ENCODE peak calls at places on chromosomes 2 and 18, in four cellular contexts. M, L, P and X are unnamed samples.

GRCh38 chr2:166653185-166653813 is 159.2 kb upstream of the SCN7A start:
- DNase-seq in M (no peak), L (no peak), P (peak), X (no peak)

GRCh38 chr2:172745636-172746035 is 10.0 kb downstream of the RAPGEF4 start:
- DNase-seq in M (no peak), L (no peak), P (no peak), X (no peak)

GRCh38 chr18:12904012-12904516 is 20.0 kb upstream of the PTPN2 start:
- DNase-seq in M (peak), L (no peak), P (no peak), X (no peak)

GRCh38 chr2:12957251-12957650 is 240.5 kb downstream of the TRIB2 start:
- DNase-seq in M (no peak), L (no peak), P (no peak), X (no peak)

GRCh38 chr2:65300134-65300771 is 72.6 kb downstream of the ACTR2 start:
- DNase-seq in M (no peak), L (no peak), P (no peak), X (no peak)

GRCh38 chr2:207370646-207371045 is 159.1 kb upstream of the CREB1 start:
- DNase-seq in M (no peak), L (no peak), P (no peak), X (no peak)

GRCh38 chr2:8380026-8380425 is 301.8 kb upstream of the ID2 start:
- DNase-seq in M (no peak), L (no peak), P (no peak), X (no peak)

GRCh38 chr2:215382011-215382410 is 53.9 kb downstream of the FN1 start:
- DNase-seq in M (no peak), L (no peak), P (no peak), X (no peak)

GRCh38 chr18:79200546-79201268 is 131.5 kb downstream of the ATP9B start:
- DNase-seq in M (no peak), L (no peak), P (no peak), X (no peak)

GRCh38 chr2:200677721-200678532 is 92.1 kb downstream of the AOX1 start:
- DNase-seq in M (no peak), L (no peak), P (peak), X (no peak)

GRCh38 chr2:173021939-173022371 is 53.7 kb upstream of the MAP3K20 start:
- DNase-seq in M (peak), L (no peak), P (peak), X (peak)

GRCh38 chr2:48328972-48329723 is 200.8 kb upstream of the STON1 start:
- DNase-seq in M (no peak), L (no peak), P (peak), X (no peak)

GRCh38 chr2:192230864-192231453 is 36.2 kb upstream of the TMEFF2 start:
- DNase-seq in M (no peak), L (no peak), P (no peak), X (no peak)
- TF ChIP-seq MYC in M (no peak), L (no peak), P (no peak), X (no peak)

GRCh38 chr18:51541230-51541629 is 343.7 kb upstream of the MEX3C start:
- DNase-seq in M (no peak), L (no peak), P (no peak), X (no peak)

GRCh38 chr18:51531496-51531895 is 334.0 kb upstream of the MEX3C start:
- DNase-seq in M (no peak), L (no peak), P (no peak), X (no peak)

GRCh38 chr18:51540562-51540961 is 343.1 kb upstream of the MEX3C start:
- DNase-seq in M (no peak), L (no peak), P (no peak), X (no peak)

DNA sequence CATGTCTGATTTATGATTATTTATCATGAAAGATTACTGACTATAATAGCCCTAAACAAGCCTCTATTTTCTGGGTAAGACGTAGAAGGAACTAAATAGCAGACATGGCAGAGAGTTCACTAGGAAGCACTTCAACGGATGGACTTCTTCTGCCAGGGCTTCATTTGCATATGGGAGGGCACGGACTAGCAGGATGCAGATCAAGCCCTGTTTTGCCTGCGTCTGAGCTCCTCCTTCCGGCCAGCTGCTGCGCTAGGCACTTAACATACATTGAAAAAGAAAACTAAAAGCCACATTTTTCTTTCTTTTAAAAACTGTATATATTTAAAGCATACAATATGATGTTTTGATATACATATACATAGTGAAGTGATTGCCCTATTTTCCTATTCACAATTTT is 340.0 kb upstream of the MEX3C start:
- DNase-seq in M (no peak), L (peak), P (no peak), X (no peak)
- TF ChIP-seq CHD4 in M (no peak), L (no peak), P (no peak), X (no peak)

DNA sequence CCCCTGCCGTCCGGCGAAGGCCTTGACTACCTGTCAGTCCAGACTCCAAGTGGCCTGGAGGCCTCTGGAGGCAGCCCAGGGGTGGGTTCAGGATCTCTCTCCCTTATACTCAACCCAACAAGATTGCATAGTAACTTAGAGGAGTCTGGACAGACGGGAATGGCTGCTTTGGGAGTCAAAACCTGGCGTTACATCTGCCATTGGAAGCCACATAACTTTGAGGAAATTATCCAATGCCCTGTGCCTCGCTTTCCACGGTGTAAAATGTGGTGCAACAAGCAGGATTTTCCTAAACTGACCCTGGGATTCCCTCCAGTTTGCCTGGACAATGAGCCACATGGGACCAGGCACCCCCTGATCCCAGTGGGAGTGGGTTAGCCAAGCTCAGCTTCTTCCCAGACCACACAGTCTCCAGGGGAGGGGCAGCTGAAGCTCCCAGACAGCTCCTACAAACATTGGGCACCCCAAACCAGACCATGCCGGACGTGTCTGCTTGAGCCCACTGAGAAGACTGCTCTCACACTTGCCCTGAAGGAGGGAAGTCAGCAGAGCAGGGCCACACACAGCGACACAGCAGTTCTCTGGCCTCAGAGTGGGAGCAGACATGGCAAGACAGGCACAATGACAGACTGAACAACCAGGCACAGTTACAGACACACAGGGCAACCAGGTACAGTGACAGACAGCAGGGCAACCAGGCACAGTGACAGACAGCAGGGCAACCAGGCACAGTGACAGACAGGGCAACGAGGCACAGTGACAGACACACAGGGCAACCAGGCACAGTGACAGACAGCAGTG is 65.6 kb upstream of the RAB6C start:
- DNase-seq in M (no peak), L (no peak), P (no peak), X (no peak)
- TF ChIP-seq MYC in M (no peak), L (no peak), P (no peak), X (no peak)

DNA sequence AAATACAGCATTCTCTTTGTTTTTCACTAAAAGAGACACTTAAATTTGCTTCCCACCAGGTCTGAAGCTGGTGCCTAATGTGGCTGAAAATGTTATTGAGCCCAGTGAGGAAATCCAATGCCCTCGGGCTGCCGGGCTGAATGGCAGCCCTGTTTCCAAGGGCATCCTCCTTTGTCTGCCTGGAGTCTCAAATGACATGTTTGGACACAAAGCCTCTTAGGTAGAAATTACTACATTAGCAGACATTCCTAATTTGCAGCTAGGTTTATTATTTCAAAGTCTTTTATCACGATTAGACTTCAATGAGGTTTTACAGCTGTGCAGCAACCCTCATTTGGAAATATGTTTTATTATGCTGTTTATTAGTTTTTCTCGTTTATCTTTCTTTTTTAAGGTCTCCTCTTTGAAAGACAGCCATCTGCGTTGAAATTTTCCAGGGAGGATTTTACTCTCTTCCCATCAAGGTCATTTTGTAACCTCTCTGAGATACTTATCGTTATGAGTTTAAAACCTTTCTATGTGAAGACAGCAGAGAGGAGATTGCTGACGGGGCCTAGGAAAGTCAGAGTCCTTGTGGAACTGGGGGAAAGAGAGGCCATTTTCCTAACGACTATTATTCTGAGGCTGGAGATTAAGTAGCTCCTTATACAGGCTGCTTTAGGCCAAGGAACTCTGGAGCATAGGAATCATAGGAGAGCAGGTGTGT is 59.0 kb upstream of the ZNF532 start:
- DNase-seq in M (no peak), L (no peak), P (no peak), X (no peak)
- TF ChIP-seq CHD4 in M (no peak), L (no peak), P (no peak), X (no peak)

GRCh38 chr2:232937278-232937906 is 67.3 kb downstream of the SNORC start:
- DNase-seq in M (peak), L (no peak), P (peak), X (peak)
- TF ChIP-seq MYC in M (no peak), L (no peak), P (no peak), X (no peak)

GRCh38 chr2:168669151-168669550 is 133.3 kb upstream of the NOSTRIN start:
- DNase-seq in M (no peak), L (no peak), P (no peak), X (no peak)
- TF ChIP-seq CHD4 in M (no peak), L (no peak), P (no peak), X (no peak)

GRCh38 chr18:70299393-70299792 is 10.5 kb downstream of the SOCS6 start:
- DNase-seq in M (no peak), L (no peak), P (no peak), X (no peak)
- TF ChIP-seq MYC in M (no peak), L (no peak), P (no peak), X (no peak)

GRCh38 chr2:121081701-121082100 is 203.3 kb downstream of the TFCP2L1 start:
- DNase-seq in M (no peak), L (no peak), P (no peak), X (no peak)

GRCh38 chr2:121076885-121077549 is 208.0 kb downstream of the TFCP2L1 start:
- DNase-seq in M (peak), L (no peak), P (peak), X (peak)

GRCh38 chr2:121078869-121079268 is 206.1 kb downstream of the TFCP2L1 start:
- DNase-seq in M (no peak), L (no peak), P (peak), X (no peak)

GRCh38 chr2:121076501-121076820 is 208.5 kb downstream of the TFCP2L1 start:
- DNase-seq in M (no peak), L (no peak), P (no peak), X (no peak)

DNA sequence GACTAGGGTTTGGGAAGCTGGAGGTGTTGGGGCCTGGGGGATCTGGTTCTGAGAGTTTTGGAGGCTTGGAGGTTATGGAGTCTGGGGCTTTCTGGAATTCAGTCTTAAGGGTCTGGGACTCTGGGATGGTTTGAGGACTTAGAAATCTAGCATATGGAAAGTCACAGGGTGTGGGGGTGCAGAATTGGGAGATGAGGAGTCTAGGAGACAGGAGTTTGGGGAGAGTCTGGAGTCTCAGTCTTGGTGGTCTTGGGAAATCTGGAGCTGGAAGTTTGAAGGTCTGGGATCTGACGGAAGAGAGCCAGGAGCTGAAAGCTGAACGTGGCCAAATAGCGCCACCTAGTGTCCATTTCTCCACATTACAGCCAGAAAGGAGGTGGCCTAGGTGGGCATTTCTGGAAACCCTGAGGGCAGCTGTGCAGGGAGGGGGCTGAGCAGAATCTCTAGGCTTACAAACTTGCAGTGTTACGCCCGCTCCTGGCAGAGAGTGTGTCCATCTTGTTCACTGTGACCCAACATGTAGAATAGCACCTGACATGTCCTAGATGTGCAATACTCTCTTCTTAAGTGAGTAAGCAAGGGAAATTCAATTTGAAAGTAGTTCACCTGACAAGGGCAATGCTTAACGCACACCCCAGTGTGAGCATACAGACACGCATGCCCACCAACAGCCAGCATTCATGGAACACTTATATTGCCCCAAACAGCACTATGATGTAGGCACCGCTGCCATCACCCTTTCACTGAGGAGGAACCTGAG is 204.8 kb downstream of the TFCP2L1 start:
- DNase-seq in M (peak), L (no peak), P (peak), X (peak)
- TF ChIP-seq CHD4 in M (no peak), L (no peak), P (no peak), X (no peak)

DNA sequence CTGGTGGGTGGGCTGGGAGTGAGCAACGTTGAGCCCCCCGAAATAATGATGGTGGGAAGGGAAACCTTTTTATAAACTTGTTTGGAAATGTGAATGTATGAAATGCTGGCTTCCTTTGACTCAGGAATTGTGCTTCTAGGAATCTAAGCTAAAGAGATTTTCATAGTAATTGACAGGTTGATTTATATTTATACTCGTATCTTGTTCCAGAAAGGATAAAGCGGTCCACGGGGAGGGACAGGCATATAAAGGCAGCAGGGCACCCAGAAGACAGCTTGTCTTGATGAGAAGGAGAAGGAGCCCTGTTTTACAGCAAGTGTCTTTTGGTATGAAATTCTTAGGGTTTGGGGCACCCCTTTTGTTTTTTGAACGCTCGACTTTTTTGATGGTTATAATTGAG is 157.8 kb downstream of the AGAP1 start:
- DNase-seq in M (no peak), L (no peak), P (no peak), X (no peak)
- TF ChIP-seq MYC in M (no peak), L (no peak), P (no peak), X (no peak)